ENCODE peak calls at places on chromosomes 5 and 9, in ten cellular contexts. Z is HCT116, M is dorsolateral prefrontal cortex, R is neural progenitor cell, T is left lung, D is MM.1S, F is stomach, G is SK-N-SH, P is Caco-2, X is cardiac muscle cell. L is an unnamed sample.

GRCh38 chr5:91206734-91207133 is 176.4 kb downstream of the ARRDC3 start:
- DNase-seq in Z (no peak), M (no peak), R (no peak), T (no peak), D (no peak), F (no peak), G (no peak), P (no peak), X (peak), L (no peak)

GRCh38 chr9:137843355-137843754 is 34.2 kb upstream of the CACNA1B start:
- DNase-seq in Z (no peak), M (no peak), R (no peak), T (no peak), D (no peak), F (no peak), G (no peak), P (no peak), X (no peak), L (no peak)

GRCh38 chr5:16976625-16977008 is 40.5 kb upstream of the MYO10 start:
- DNase-seq in Z (no peak), M (no peak), R (no peak), T (no peak), D (no peak), F (no peak), G (no peak), P (no peak), X (no peak), L (no peak)

GRCh38 chr9:109319631-109320233 is 1.1 kb downstream of the EPB41L4B start:
- DNase-seq in Z (no peak), M (no peak), R (peak), T (no peak), D (peak), F (peak), G (peak), P (peak), X (no peak), L (no peak)

GRCh38 chr5:103744159-103744558 is 181.6 kb upstream of the NUDT12 start:
- DNase-seq in Z (no peak), M (no peak), R (no peak), T (no peak), D (no peak), F (no peak), G (no peak), P (no peak), X (peak), L (peak)

GRCh38 chr5:9408964-9409363 is 136.9 kb downstream of the SEMA5A start:
- DNase-seq in Z (no peak), M (no peak), R (no peak), T (no peak), D (no peak), F (no peak), G (no peak), P (no peak), X (no peak), L (no peak)

GRCh38 chr5:72608297-72608696 is 101.1 kb upstream of the ZNF366 start:
- DNase-seq in Z (no peak), M (peak), R (no peak), T (no peak), D (no peak), F (no peak), G (peak), P (no peak), X (peak), L (peak)

GRCh38 chr9:12414514-12414913 is 278.7 kb upstream of the TYRP1 start:
- DNase-seq in Z (no peak), M (no peak), R (no peak), T (no peak), D (no peak), F (no peak), G (no peak), P (no peak), X (peak), L (no peak)

GRCh38 chr5:113050606-113051391 is 74.2 kb downstream of the DCP2 start:
- DNase-seq in Z (no peak), M (no peak), R (no peak), T (no peak), D (peak), F (no peak), G (no peak), P (no peak), X (peak), L (no peak)

GRCh38 chr5:142108432-142109355 is at the start of gene NDFIP1:
- DNase-seq in Z (peak), M (peak), R (peak), T (peak), D (peak), F (peak), G (peak), P (peak), X (peak), L (peak)

GRCh38 chr5:142109356-142110045 is 922 bp downstream of the NDFIP1 start:
- DNase-seq in Z (no peak), M (no peak), R (peak), T (no peak), D (peak), F (no peak), G (no peak), P (no peak), X (peak), L (no peak)

GRCh38 chr5:142107729-142108431 is 699 bp upstream of the NDFIP1 start:
- DNase-seq in Z (no peak), M (no peak), R (no peak), T (no peak), D (no peak), F (no peak), G (no peak), P (no peak), X (no peak), L (no peak)

GRCh38 chr5:142110988-142111687 is 2.6 kb downstream of the NDFIP1 start:
- DNase-seq in Z (no peak), M (no peak), R (no peak), T (no peak), D (no peak), F (no peak), G (no peak), P (no peak), X (no peak), L (no peak)

GRCh38 chr5:142110046-142110531 is 1.5 kb downstream of the NDFIP1 start:
- DNase-seq in Z (no peak), M (no peak), R (no peak), T (no peak), D (no peak), F (no peak), G (peak), P (no peak), X (peak), L (no peak)
- TF ChIP-seq CTCF in Z (no peak), M (peak), R (no peak), T (no peak), D (peak), F (no peak), G (peak), P (no peak), X (peak), L (no peak)

GRCh38 chr9:71270554-71270953 is 149.1 kb upstream of the TRPM3 start:
- DNase-seq in Z (no peak), M (no peak), R (no peak), T (no peak), D (no peak), F (no peak), G (no peak), P (no peak), X (no peak), L (no peak)
- H3K4me3 ChIP-seq in Z (no peak), M (no peak), R (no peak), T (no peak), D (no peak), F (no peak), G (no peak), P (no peak), X (no peak), L (no peak)

GRCh38 chr5:61205013-61205412 is 42.7 kb upstream of the SMIM15 start:
- DNase-seq in Z (no peak), M (no peak), R (no peak), T (no peak), D (no peak), F (no peak), G (no peak), P (no peak), X (no peak), L (no peak)
- TF ChIP-seq CTCF in Z (no peak), M (no peak), R (no peak), T (no peak), D (no peak), F (no peak), G (no peak), P (no peak), X (no peak), L (no peak)

DNA sequence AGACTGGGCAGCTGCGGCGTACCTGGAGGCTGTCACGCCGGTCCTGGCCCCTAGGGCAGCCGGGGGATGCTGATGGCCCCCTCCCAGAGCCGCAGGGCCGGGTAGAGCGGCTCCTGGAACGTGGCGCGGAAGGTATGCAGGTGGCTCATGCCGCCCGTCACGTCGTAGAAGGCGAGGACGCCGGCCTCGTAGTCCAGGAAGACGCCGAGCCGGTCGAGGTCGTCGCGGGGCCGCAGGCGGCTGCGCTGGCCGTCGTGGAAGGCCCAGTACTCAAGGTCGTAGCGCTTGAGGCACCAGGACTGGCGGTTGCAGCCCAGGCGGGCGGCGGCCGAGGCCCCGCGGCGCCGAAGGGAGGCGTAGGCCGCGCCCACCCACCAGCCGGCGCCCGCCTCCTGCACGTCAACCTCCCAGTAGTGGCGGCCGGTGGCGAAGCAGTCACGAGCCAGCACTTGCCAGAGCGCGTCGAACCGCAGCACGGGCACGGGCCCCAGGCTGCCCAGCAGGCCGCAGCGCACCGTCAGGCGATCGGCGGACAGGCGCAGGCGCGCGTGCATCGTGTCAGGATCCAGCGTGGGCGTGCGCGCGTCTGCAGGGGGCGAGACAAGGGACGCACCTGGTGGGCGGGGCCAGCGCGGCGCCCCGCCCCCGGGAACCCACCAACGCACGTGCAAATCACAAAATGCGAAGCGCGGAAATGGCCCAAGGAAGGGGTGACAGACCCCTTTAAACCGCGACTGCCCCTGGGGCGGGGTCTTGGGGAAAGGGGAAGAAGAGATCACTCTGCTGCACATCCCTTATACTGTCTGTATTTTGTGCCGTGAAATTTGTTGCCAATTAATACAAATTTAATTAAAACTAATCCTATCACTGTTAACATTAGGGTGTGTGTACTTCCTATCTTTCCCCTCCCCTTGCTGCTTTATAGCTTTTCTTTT is 31.2 kb downstream of the NANS start:
- DNase-seq in Z (no peak), M (no peak), R (peak), T (peak), D (no peak), F (peak), G (no peak), P (no peak), X (peak), L (no peak)
- H3K4me3 ChIP-seq in Z (no peak), M (peak), R (no peak), T (peak), D (no peak), F (peak), G (no peak), P (no peak), X (no peak), L (no peak)

GRCh38 chr9:106820866-106821265 is 42.1 kb upstream of the ZNF462 start:
- DNase-seq in Z (no peak), M (no peak), R (no peak), T (no peak), D (no peak), F (no peak), G (no peak), P (no peak), X (no peak), L (no peak)

GRCh38 chr9:106816524-106816923 is 46.4 kb upstream of the ZNF462 start:
- DNase-seq in Z (no peak), M (no peak), R (no peak), T (no peak), D (no peak), F (no peak), G (no peak), P (no peak), X (no peak), L (no peak)

DNA sequence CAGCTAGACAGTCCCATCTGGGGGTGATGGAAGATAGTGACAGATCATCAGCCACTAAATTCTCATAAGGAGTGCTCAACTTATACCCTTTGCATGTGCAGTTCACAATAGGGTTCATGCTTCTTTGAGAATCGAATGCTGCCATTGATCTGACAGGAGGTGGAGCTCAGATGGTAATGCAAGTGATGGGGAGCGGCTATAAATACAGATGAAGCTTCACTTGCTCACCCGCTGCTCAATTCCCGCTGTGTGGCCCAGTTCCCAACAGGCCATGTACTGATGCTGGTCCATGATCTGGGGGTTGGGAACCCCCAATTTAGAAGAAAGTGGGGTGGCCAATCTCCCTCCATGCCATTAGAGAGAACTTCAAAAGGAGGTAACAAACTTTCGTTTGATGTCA is 44.9 kb upstream of the ZNF462 start:
- DNase-seq in Z (no peak), M (no peak), R (no peak), T (no peak), D (no peak), F (no peak), G (no peak), P (no peak), X (no peak), L (no peak)
- TF ChIP-seq CTCF in Z (no peak), M (no peak), R (no peak), T (no peak), D (no peak), F (no peak), G (no peak), P (no peak), X (no peak), L (no peak)

DNA sequence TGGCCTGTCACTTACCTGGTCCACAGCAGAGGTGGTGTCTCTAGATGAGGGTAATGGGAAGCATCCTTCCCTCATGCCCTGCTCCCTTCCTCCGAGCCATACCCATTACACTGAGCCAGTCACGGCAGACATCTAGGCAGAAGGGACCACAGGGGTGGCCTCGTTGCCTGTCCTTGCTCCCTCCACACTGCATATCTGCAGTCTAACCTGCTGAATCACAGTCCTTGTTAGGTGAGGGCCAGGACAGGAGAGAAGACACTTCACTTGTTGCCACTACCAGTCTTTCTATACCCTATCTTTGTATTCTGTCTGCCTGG is 18.4 kb upstream of the SPINK4 start:
- DNase-seq in Z (no peak), M (no peak), R (no peak), T (no peak), D (no peak), F (no peak), G (no peak), P (no peak), X (no peak), L (no peak)
- H3K4me3 ChIP-seq in Z (no peak), M (no peak), R (no peak), T (no peak), D (peak), F (no peak), G (no peak), P (no peak), X (no peak), L (no peak)

DNA sequence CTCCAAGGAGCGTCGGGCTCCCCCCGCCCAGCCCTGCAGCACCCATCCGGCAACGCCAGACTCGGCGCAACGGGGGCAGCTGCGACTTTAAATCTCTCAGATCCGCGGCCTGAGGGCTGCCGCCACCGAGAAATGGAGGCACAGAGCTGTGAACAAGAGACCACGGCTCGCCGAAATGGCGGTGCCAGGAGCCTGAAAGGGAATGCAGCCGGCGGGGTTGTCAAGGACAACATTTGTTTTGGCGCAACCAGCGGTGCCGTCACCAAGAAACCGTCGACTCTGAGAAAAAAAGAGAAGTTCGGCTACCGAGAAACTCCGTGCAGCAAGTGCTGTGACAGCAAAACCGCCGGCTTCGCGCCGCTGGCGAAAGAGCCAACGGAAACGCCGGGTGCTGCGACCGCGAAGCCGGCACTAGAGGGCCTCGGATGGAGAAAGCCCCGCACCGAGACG is 2.1 kb upstream of the ANXA2R start:
- DNase-seq in Z (peak), M (peak), R (peak), T (peak), D (peak), F (peak), G (peak), P (peak), X (peak), L (no peak)
- TF ChIP-seq CTCF in Z (no peak), M (no peak), R (peak), T (peak), D (peak), F (no peak), G (peak), P (peak), X (peak), L (no peak)

GRCh38 chr5:53478411-53479044 is 1.9 kb upstream of the FST start:
- DNase-seq in Z (peak), M (no peak), R (peak), T (no peak), D (peak), F (peak), G (peak), P (peak), X (peak), L (no peak)
- H3K4me3 ChIP-seq in Z (peak), M (peak), R (peak), T (peak), D (peak), F (peak), G (peak), P (peak), X (peak), L (peak)

GRCh38 chr5:146539973-146540372 is 24.0 kb upstream of the GPR151 start:
- DNase-seq in Z (no peak), M (no peak), R (no peak), T (no peak), D (no peak), F (no peak), G (no peak), P (no peak), X (no peak), L (no peak)

GRCh38 chr5:146538441-146538840 is 22.5 kb upstream of the GPR151 start:
- DNase-seq in Z (no peak), M (no peak), R (no peak), T (no peak), D (no peak), F (no peak), G (no peak), P (no peak), X (no peak), L (no peak)

GRCh38 chr5:146544232-146544631 is 28.2 kb upstream of the GPR151 start:
- DNase-seq in Z (no peak), M (no peak), R (no peak), T (no peak), D (no peak), F (no peak), G (no peak), P (no peak), X (no peak), L (no peak)

GRCh38 chr5:146540421-146540820 is 24.4 kb upstream of the GPR151 start:
- DNase-seq in Z (no peak), M (no peak), R (no peak), T (no peak), D (no peak), F (no peak), G (no peak), P (no peak), X (no peak), L (no peak)

DNA sequence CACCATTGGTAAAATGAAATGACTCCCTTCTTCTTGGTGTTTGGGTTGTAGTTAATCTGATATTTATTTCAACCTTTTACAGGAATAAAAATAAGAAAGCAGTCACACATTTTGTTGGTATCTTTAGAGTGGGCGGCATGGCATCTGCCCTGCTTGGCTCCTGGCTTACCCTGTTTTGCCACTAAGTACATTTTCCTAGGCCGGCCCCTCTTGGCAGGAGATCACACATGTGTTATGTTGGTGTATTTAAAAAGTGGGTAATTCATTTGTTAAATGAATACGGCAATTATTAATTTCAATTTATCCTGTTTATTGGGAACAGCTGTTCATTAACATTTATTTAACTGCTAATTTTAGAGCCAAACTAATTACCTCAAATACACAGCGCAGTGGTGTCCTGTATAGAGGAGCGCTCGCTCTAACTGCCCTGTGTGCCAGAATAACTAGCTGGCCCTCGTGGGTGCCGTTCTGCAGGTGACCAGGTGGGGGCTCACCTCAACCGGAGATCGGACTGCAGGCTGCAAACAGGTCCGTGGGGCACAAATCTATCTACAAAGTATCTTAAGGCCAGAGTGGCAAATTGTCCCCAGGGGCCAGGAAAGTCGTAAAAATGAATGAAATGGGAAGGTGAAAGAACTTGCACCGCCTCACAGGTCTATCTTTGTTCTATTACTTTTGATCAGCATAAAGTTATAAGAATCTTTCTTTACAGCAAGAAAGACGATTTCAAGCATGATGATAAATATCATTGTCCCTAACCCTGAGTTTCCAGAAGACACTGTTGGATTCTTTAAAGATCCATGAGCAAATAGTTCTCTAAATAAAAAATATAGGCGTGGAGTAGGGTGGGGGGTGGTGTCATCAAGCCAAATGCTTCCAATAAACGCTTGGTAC is 26.2 kb upstream of the GPR151 start:
- DNase-seq in Z (peak), M (peak), R (peak), T (peak), D (peak), F (peak), G (peak), P (peak), X (peak), L (peak)
- TF ChIP-seq CTCF in Z (peak), M (peak), R (peak), T (peak), D (peak), F (peak), G (peak), P (peak), X (peak), L (peak)